ENCODE peak calls at places on chromosomes 4 and X, in six cellular contexts. One of them, this sample, is unnamed. For H3K4me1, the result is how much of the 10 kb centered on the place peaks cover.

GRCh38 chr4:8688041-8688907 is 95.7 kb downstream of the CPZ start:
- DNase-seq in sigmoid colon: peak
- DNase-seq in tibial nerve: peak
- DNase-seq in A549: peak
- DNase-seq in adrenal gland: no peak
- DNase-seq in heart left ventricle: peak
- DNase-seq in this sample: no peak

GRCh38 chr4:20297246-20297645 is 45.5 kb downstream of the SLIT2 start:
- DNase-seq in sigmoid colon: no peak
- DNase-seq in tibial nerve: no peak
- DNase-seq in A549: no peak
- DNase-seq in adrenal gland: no peak
- DNase-seq in heart left ventricle: no peak
- DNase-seq in this sample: no peak

GRCh38 chrX:57821703-57822375 is 88.4 kb downstream of the ZXDA start:
- DNase-seq in sigmoid colon: no peak
- DNase-seq in tibial nerve: no peak
- DNase-seq in A549: peak
- DNase-seq in adrenal gland: peak
- DNase-seq in heart left ventricle: no peak
- DNase-seq in this sample: no peak

GRCh38 chrX:54495814-54496516 is at the start of gene FGD1:
- DNase-seq in sigmoid colon: peak
- DNase-seq in tibial nerve: peak
- DNase-seq in A549: peak
- DNase-seq in adrenal gland: peak
- DNase-seq in heart left ventricle: peak
- DNase-seq in this sample: peak

GRCh38 chr4:139656614-139657486 is 8.8 kb upstream of the MGST2 start:
- DNase-seq in sigmoid colon: peak
- DNase-seq in tibial nerve: no peak
- DNase-seq in A549: peak
- DNase-seq in adrenal gland: peak
- DNase-seq in heart left ventricle: no peak
- DNase-seq in this sample: no peak

GRCh38 chr4:7803992-7804758 is 135.5 kb downstream of the AFAP1 start:
- DNase-seq in sigmoid colon: peak
- DNase-seq in tibial nerve: peak
- DNase-seq in A549: peak
- DNase-seq in adrenal gland: peak
- DNase-seq in heart left ventricle: peak
- DNase-seq in this sample: peak

GRCh38 chr4:185880571-185880970 is 68.6 kb upstream of the SORBS2 start:
- DNase-seq in sigmoid colon: no peak
- DNase-seq in tibial nerve: no peak
- DNase-seq in A549: peak
- DNase-seq in adrenal gland: no peak
- DNase-seq in heart left ventricle: no peak
- DNase-seq in this sample: no peak

GRCh38 chr4:151325320-151326246 is at the start of gene SH3D19:
- DNase-seq in sigmoid colon: peak
- DNase-seq in tibial nerve: peak
- DNase-seq in A549: peak
- DNase-seq in adrenal gland: peak
- DNase-seq in heart left ventricle: peak
- DNase-seq in this sample: peak

GRCh38 chr4:44493924-44494323 is 45.3 kb upstream of the KCTD8 start:
- DNase-seq in sigmoid colon: no peak
- DNase-seq in tibial nerve: no peak
- DNase-seq in A549: peak
- DNase-seq in adrenal gland: no peak
- DNase-seq in heart left ventricle: no peak
- DNase-seq in this sample: no peak

GRCh38 chrX:56057325-56057724 is 174.8 kb upstream of the KLF8 start:
- DNase-seq in sigmoid colon: no peak
- DNase-seq in tibial nerve: no peak
- DNase-seq in A549: no peak
- DNase-seq in adrenal gland: no peak
- DNase-seq in heart left ventricle: no peak
- DNase-seq in this sample: no peak

GRCh38 chr4:93776386-93777080 is 52.0 kb upstream of the ATOH1 start:
- DNase-seq in sigmoid colon: no peak
- DNase-seq in tibial nerve: no peak
- DNase-seq in A549: peak
- DNase-seq in adrenal gland: no peak
- DNase-seq in heart left ventricle: no peak
- DNase-seq in this sample: no peak

GRCh38 chr4:145909331-145909730 is 29.3 kb downstream of the ZNF827 start:
- DNase-seq in sigmoid colon: peak
- DNase-seq in tibial nerve: no peak
- DNase-seq in A549: peak
- DNase-seq in adrenal gland: no peak
- DNase-seq in heart left ventricle: peak
- DNase-seq in this sample: no peak

GRCh38 chr4:189656551-189657165 is 284.0 kb upstream of the FRG1 start:
- DNase-seq in sigmoid colon: no peak
- DNase-seq in tibial nerve: no peak
- DNase-seq in A549: no peak
- DNase-seq in adrenal gland: no peak
- DNase-seq in heart left ventricle: no peak
- DNase-seq in this sample: no peak

GRCh38 chrX:50814701-50815476 is 895 bp upstream of the SHROOM4 start:
- DNase-seq in sigmoid colon: no peak
- DNase-seq in tibial nerve: no peak
- DNase-seq in A549: no peak
- DNase-seq in adrenal gland: no peak
- DNase-seq in heart left ventricle: no peak
- DNase-seq in this sample: peak

GRCh38 chr4:8905773-8906667 is 34.4 kb upstream of the HMX1 start:
- DNase-seq in sigmoid colon: peak
- DNase-seq in tibial nerve: peak
- DNase-seq in A549: no peak
- DNase-seq in adrenal gland: no peak
- DNase-seq in heart left ventricle: peak
- DNase-seq in this sample: peak

GRCh38 chr4:153438916-153439756 is 27.0 kb upstream of the TMEM131L start:
- DNase-seq in sigmoid colon: no peak
- DNase-seq in tibial nerve: no peak
- DNase-seq in A549: no peak
- DNase-seq in adrenal gland: no peak
- DNase-seq in heart left ventricle: no peak
- DNase-seq in this sample: no peak

GRCh38 chr4:78562687-78563086 is 11.1 kb downstream of the ANXA3 start:
- DNase-seq in sigmoid colon: no peak
- DNase-seq in tibial nerve: no peak
- DNase-seq in A549: no peak
- DNase-seq in adrenal gland: no peak
- DNase-seq in heart left ventricle: no peak
- DNase-seq in this sample: no peak

GRCh38 chrX:88982933-88983332 is 235.9 kb downstream of the CPXCR1 start:
- DNase-seq in sigmoid colon: no peak
- DNase-seq in tibial nerve: no peak
- DNase-seq in A549: no peak
- DNase-seq in adrenal gland: no peak
- DNase-seq in heart left ventricle: no peak
- DNase-seq in this sample: no peak

GRCh38 chr4:74539043-74539790 is 94.3 kb downstream of the AREG start:
- DNase-seq in sigmoid colon: no peak
- DNase-seq in tibial nerve: no peak
- DNase-seq in A549: peak
- DNase-seq in adrenal gland: no peak
- DNase-seq in heart left ventricle: no peak
- DNase-seq in this sample: no peak
- H3K27ac ChIP-seq in sigmoid colon: no peak
- H3K27ac ChIP-seq in tibial nerve: no peak
- H3K27ac ChIP-seq in A549: peak
- H3K27ac ChIP-seq in adrenal gland: no peak
- H3K27ac ChIP-seq in heart left ventricle: no peak
- H3K27ac ChIP-seq in this sample: no peak

GRCh38 chrX:137479394-137479793 is 86.5 kb upstream of the ZIC3 start:
- DNase-seq in sigmoid colon: no peak
- DNase-seq in tibial nerve: no peak
- DNase-seq in A549: no peak
- DNase-seq in adrenal gland: no peak
- DNase-seq in heart left ventricle: no peak
- DNase-seq in this sample: no peak

GRCh38 chrX:137482136-137482535 is 83.8 kb upstream of the ZIC3 start:
- DNase-seq in sigmoid colon: no peak
- DNase-seq in tibial nerve: no peak
- DNase-seq in A549: no peak
- DNase-seq in adrenal gland: no peak
- DNase-seq in heart left ventricle: no peak
- DNase-seq in this sample: no peak

GRCh38 chrX:137483554-137483953 is 82.4 kb upstream of the ZIC3 start:
- DNase-seq in sigmoid colon: no peak
- DNase-seq in tibial nerve: no peak
- DNase-seq in A549: no peak
- DNase-seq in adrenal gland: no peak
- DNase-seq in heart left ventricle: no peak
- DNase-seq in this sample: no peak
- H3K4me1 ChIP-seq in sigmoid colon: under half
- H3K4me1 ChIP-seq in tibial nerve: under half
- H3K4me1 ChIP-seq in A549: under half
- H3K4me1 ChIP-seq in adrenal gland: under half
- H3K4me1 ChIP-seq in heart left ventricle: under half
- H3K4me1 ChIP-seq in this sample: under half

GRCh38 chr4:102759835-102760644 is 728 bp downstream of the MANBA start:
- DNase-seq in sigmoid colon: peak
- DNase-seq in tibial nerve: peak
- DNase-seq in A549: peak
- DNase-seq in adrenal gland: no peak
- DNase-seq in heart left ventricle: no peak
- DNase-seq in this sample: peak

GRCh38 chr4:102758241-102758871 is 2.4 kb downstream of the MANBA start:
- DNase-seq in sigmoid colon: no peak
- DNase-seq in tibial nerve: no peak
- DNase-seq in A549: no peak
- DNase-seq in adrenal gland: no peak
- DNase-seq in heart left ventricle: no peak
- DNase-seq in this sample: no peak

GRCh38 chr4:102761478-102761790 is 666 bp upstream of the MANBA start:
- DNase-seq in sigmoid colon: no peak
- DNase-seq in tibial nerve: no peak
- DNase-seq in A549: no peak
- DNase-seq in adrenal gland: no peak
- DNase-seq in heart left ventricle: no peak
- DNase-seq in this sample: peak

GRCh38 chr4:102761902-102762301 is 1.1 kb upstream of the MANBA start:
- DNase-seq in sigmoid colon: no peak
- DNase-seq in tibial nerve: no peak
- DNase-seq in A549: no peak
- DNase-seq in adrenal gland: no peak
- DNase-seq in heart left ventricle: no peak
- DNase-seq in this sample: no peak

DNA sequence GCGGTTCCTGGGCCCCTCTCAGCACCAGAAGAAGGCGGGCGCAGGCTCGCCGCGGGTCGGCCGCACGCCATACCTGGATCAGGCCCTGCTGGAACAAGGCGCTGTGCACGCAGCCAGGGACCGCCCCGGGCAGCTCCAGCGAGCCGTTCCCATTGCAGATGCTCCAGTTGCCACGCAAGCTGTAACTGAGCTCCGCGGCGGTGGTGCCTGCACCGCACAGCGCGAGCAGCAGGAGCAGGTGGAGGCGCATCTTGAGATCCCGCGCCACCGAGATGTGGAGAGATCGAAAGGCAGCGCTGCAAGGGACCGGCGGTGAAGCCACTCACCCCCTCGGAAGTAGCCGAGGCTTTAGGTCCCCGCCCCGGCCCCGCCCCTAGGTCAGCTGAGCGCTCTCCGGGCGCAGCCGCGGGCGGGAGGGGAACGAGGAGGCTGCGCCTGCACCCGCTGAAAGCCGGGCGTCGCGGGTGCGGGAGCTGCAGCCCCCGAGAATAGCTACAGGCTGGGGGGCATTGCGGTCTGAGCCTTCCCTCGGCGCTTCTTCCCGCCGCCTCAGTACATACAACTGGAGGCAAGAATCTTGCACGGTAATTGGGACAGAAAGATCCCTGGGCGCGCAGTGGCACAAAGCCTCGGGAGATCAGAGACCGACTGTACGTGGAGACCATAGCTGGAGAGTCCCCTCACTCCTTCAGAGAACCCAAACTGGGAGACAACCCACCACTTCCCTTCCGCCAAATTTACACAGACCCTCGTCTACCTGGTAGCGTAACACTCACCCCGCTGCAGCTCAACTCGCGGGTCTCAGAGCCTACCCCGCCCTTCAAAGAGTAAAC is at the start of gene MANBA:
- DNase-seq in sigmoid colon: peak
- DNase-seq in tibial nerve: peak
- DNase-seq in A549: peak
- DNase-seq in adrenal gland: peak
- DNase-seq in heart left ventricle: peak
- DNase-seq in this sample: peak
- TF ChIP-seq POLR2A in sigmoid colon: no peak
- TF ChIP-seq POLR2A in tibial nerve: peak
- TF ChIP-seq POLR2A in A549: peak
- TF ChIP-seq POLR2A in adrenal gland: peak
- TF ChIP-seq POLR2A in heart left ventricle: no peak
- TF ChIP-seq POLR2A in this sample: peak

GRCh38 chr4:121526509-121526908 is 145.7 kb upstream of the QRFPR start:
- DNase-seq in sigmoid colon: no peak
- DNase-seq in tibial nerve: no peak
- DNase-seq in A549: no peak
- DNase-seq in adrenal gland: no peak
- DNase-seq in heart left ventricle: no peak
- DNase-seq in this sample: no peak
- H3K27ac ChIP-seq in sigmoid colon: no peak
- H3K27ac ChIP-seq in tibial nerve: no peak
- H3K27ac ChIP-seq in A549: no peak
- H3K27ac ChIP-seq in adrenal gland: no peak
- H3K27ac ChIP-seq in heart left ventricle: no peak
- H3K27ac ChIP-seq in this sample: no peak

GRCh38 chr4:66562276-66562806 is 892.1 kb upstream of the EPHA5 start:
- DNase-seq in sigmoid colon: no peak
- DNase-seq in tibial nerve: no peak
- DNase-seq in A549: no peak
- DNase-seq in adrenal gland: no peak
- DNase-seq in heart left ventricle: no peak
- DNase-seq in this sample: no peak
- H3K4me1 ChIP-seq in sigmoid colon: under half
- H3K4me1 ChIP-seq in tibial nerve: under half
- H3K4me1 ChIP-seq in A549: under half
- H3K4me1 ChIP-seq in adrenal gland: under half
- H3K4me1 ChIP-seq in heart left ventricle: under half
- H3K4me1 ChIP-seq in this sample: under half